ENCODE peak calls at places on chromosomes 5 and 9, in four cellular contexts. U, J, O and R are unnamed samples.
A peak's percentile ranks its signal among the peaks of the same experiment; 100 is the strongest.

GRCh38 chr9:109098221-109098959 is 21.4 kb downstream of the TMEM245 start:
- DNase-seq in U (peak; percentile 51), J (peak; percentile 42), O (no peak), R (peak; percentile 72)

GRCh38 chr9:100459963-100460362 is 13.0 kb upstream of the TMEFF1 start:
- DNase-seq in U (no peak), J (no peak), O (no peak), R (no peak)

GRCh38 chr5:73188764-73189521 is 15.9 kb downstream of the TMEM174 start:
- DNase-seq in U (no peak), J (peak; percentile 68), O (peak; percentile 8), R (peak; percentile 56)

GRCh38 chr5:133403741-133404364 is 208.5 kb downstream of the FSTL4 start:
- DNase-seq in U (no peak), J (no peak), O (no peak), R (no peak)

GRCh38 chr9:72923077-72923476 is 29.8 kb downstream of the ALDH1A1 start:
- DNase-seq in U (no peak), J (no peak), O (no peak), R (no peak)

GRCh38 chr9:95024097-95024671 is 293.3 kb downstream of the FANCC start:
- DNase-seq in U (peak; percentile 20), J (peak; percentile 34), O (no peak), R (peak; percentile 43)

GRCh38 chr5:74653991-74654390 is 13.5 kb upstream of the ENC1 start:
- DNase-seq in U (no peak), J (no peak), O (no peak), R (no peak)

GRCh38 chr5:308672-309271 is 12.7 kb upstream of the AHRR start:
- DNase-seq in U (peak; percentile 83), J (peak; percentile 37), O (no peak), R (peak; percentile 61)

GRCh38 chr9:117746263-117746662 is 42.1 kb downstream of the TLR4 start:
- DNase-seq in U (no peak), J (no peak), O (no peak), R (no peak)

GRCh38 chr5:126969548-126969947 is 60.8 kb downstream of the MARCHF3 start:
- DNase-seq in U (no peak), J (no peak), O (no peak), R (no peak)

GRCh38 chr9:36521148-36521547 is 51.5 kb upstream of the MELK start:
- DNase-seq in U (no peak), J (no peak), O (no peak), R (no peak)

GRCh38 chr5:32008746-32009145 is 165.4 kb downstream of the GOLPH3 start:
- DNase-seq in U (no peak), J (no peak), O (no peak), R (no peak)

GRCh38 chr9:138072897-138073296 is 195.3 kb downstream of the CACNA1B start:
- DNase-seq in U (no peak), J (no peak), O (no peak), R (no peak)

GRCh38 chr5:1358726-1359025 is 13.8 kb upstream of the CLPTM1L start:
- DNase-seq in U (no peak), J (no peak), O (no peak), R (no peak)

GRCh38 chr5:73447234-73448071 is 1.1 kb downstream of the FOXD1 start:
- DNase-seq in U (peak; percentile 38), J (peak; percentile 66), O (no peak), R (peak; percentile 88)

DNA sequence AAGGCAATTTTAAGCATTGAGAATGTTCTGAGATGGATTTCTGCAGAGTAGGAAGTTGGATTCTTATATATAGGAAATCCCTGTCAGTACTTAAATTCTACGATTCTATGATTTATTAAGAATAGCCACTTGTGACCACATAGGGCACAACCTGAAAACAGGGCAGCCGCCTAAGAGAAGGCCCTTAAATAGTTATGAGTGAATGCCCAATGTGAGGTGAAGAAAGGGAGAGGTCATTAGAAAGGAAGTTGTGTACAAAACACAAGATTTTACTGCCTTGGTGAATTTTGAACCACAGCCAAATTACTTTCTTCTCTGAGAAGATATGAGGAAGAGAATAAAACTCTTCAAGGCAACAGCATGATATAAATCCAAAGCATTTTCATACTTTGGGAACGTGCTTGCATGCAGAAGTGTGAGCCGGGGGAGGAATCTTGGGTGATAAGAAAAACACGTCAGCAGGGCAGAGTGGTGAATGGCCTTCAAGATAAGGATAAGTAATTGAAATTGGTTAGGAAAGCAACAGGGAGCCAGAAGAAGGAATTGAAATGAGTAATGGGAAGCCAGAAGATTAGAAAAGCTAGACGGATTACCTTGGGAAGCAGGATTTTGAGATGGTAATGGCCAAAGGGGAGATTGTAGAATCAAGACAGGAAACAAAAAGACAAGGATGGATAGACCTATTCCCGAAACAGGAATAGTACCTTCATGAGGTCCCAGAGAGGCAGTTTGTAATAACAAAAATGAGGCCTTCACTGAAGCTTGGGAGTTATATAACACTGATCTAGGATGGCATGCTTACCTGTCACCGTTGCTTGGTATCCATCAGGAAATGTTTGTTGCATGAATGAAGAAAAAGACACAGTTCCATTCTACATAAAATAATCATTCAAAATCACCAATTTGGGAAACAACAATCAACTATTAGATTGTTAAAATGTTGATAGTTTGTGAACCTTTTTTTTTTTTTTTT is 244.3 kb downstream of the PDE4D start:
- DNase-seq in U (no peak), J (no peak), O (no peak), R (no peak)
- TF ChIP-seq EZH2phosphoT487 in U (no peak), J (no peak), O (no peak), R (no peak)

DNA sequence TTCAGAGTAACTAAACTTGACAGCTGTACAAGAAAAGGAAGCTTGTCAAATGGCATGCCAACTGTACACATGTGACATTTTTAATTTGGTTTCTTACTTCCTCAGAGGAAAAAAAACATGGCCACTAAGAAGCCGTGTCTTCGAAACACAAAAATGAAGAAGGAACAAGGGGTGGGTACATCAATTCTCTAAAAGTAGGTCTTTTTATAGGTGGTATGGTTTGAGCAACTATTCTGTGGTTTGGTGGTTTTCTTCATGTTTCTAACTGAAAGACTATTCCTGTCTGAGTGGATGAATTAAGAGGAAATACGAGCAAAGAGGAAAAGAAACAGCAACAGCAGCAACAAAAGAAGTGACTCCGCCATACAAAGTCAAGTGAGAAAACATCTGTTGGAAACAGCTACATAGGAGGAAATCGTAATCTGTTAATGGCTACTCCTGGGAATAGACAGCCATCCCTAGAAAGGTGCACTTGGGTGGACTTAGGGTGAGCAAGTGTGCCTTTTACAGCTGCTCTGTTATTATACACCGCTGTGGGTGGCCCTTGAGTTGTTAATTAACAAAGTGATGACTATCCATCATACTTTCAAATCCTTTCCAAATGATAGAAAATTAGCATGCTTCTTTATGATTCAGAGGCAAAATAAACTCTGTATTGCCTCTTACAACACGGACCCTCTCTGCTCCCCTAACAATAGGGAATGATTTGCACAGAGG is 575.8 kb downstream of the TLE1 start:
- DNase-seq in U (no peak), J (peak; percentile 5), O (no peak), R (no peak)
- TF ChIP-seq EZH2phosphoT487 in U (no peak), J (no peak), O (no peak), R (no peak)

DNA sequence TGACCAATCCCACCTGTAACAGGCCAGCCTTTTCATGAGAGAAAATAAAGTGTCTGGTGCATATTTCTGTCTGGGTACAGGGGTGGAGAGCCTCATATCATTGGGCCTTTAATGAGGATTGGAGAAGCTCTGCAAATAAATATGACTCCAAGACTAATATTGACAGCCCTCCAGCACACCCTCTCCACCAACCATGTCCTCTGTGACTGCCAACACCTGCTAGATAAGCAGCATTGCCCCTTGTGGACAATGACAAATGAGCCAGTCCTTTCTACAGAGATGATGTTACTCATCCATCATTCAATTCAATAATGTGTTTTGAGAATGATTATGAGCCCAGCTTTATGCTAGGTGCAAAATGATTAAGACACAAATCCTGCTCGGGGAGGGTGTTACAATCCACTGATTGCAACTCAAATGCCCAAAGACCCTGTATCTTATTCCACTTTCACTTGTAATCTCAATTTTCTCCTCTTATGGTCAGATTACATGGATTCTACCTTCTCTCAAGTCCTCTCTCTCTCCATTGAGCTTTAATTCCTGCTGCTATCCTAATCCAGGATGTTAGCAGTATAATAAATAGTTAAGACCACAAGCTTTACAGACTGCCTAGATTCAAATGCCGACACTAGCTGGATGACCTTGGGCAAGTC is 2.1 kb upstream of the GFRA3 start:
- DNase-seq in U (no peak), J (peak; percentile 20), O (no peak), R (no peak)
- TF ChIP-seq EZH2phosphoT487 in U (no peak), J (no peak), O (no peak), R (no peak)

DNA sequence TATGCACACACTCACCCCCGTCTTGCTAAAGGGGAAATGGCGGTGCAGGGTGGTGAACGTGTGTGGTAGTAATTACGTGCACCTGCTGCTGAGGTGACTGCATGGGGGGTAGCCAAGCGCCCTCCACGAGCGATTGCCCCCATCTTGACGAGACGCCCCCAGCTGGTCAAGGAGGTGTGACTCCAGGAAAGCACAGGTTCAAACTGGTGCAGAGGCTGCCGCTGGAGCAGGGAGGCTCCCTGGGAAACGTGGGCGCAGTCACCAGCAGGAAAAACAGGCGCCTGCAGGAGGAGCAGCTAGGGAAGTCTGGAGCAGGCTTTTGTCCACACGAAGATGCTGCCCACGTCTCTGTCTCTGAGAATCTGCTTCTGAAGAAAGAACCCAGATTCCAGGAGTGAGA is 64.8 kb downstream of the IRX2 start:
- DNase-seq in U (no peak), J (peak; percentile 31), O (no peak), R (peak; percentile 22)
- TF ChIP-seq EZH2phosphoT487 in U (no peak), J (no peak), O (no peak), R (no peak)

GRCh38 chr5:14269395-14269794 is 126.3 kb downstream of the TRIO start:
- DNase-seq in U (peak; percentile 44), J (peak; percentile 77), O (no peak), R (no peak)

GRCh38 chr5:14270212-14270702 is 127.1 kb downstream of the TRIO start:
- DNase-seq in U (peak; percentile 83), J (peak; percentile 88), O (peak; percentile 48), R (peak; percentile 82)

GRCh38 chr5:14267166-14267838 is 124.2 kb downstream of the TRIO start:
- DNase-seq in U (peak; percentile 53), J (no peak), O (no peak), R (no peak)

GRCh38 chr5:14268236-14268701 is 125.1 kb downstream of the TRIO start:
- DNase-seq in U (peak; percentile 99), J (no peak), O (peak; percentile 90), R (peak; percentile 96)

GRCh38 chr5:14268738-14269137 is 125.6 kb downstream of the TRIO start:
- DNase-seq in U (no peak), J (no peak), O (no peak), R (peak; percentile 65)
- TF ChIP-seq EZH2phosphoT487 in U (no peak), J (no peak), O (no peak), R (no peak)

DNA sequence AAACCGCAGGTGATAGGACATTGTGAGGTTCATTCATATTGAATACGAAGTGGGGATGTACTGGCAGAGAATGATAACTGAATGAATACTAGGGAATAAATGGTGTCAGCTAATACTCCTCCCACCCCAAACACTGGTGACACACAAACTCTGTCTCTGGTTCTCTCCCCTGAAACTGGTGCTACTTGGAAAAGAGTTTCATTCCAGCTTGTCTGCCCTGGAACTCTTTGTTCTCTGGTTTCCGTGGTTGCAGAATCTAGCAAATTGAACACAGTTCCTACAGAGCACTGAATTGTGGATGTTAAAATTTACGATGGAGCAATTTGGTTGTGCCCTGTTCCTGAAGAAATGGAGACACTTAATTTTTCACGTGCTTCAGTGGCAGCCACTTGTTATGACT is 181.6 kb downstream of the KCTD16 start:
- DNase-seq in U (no peak), J (no peak), O (no peak), R (no peak)
- TF ChIP-seq EZH2phosphoT487 in U (no peak), J (no peak), O (no peak), R (no peak)